ENCODE peak calls at places on chromosome 1, in eight cellular contexts. One of them, this sample, is unnamed.

GRCh38 chr1:54361342-54361741 is 44.9 kb downstream of the SSBP3 start:
- DNase-seq in ovary: peak
- DNase-seq in CD8-positive, alpha-beta T cell: no peak
- DNase-seq in psoas muscle: no peak
- DNase-seq in activated CD8-positive, alpha-beta T cell treated with anti-CD3 and anti-CD28 coated beads for 36 hours: no peak
- DNase-seq in PC-3: no peak
- DNase-seq in lower leg skin: no peak
- DNase-seq in adrenal gland: no peak
- DNase-seq in this sample: no peak

GRCh38 chr1:160018900-160019299 is 12.9 kb downstream of the PIGM start:
- DNase-seq in ovary: no peak
- DNase-seq in lower leg skin: no peak
- DNase-seq in adrenal gland: no peak
- DNase-seq in psoas muscle: no peak
- DNase-seq in PC-3: peak
- DNase-seq in activated CD8-positive, alpha-beta T cell treated with anti-CD3 and anti-CD28 coated beads for 36 hours: peak
- DNase-seq in CD8-positive, alpha-beta T cell: no peak
- DNase-seq in this sample: peak

GRCh38 chr1:179876289-179876715 is 1.3 kb downstream of the TOR1AIP2 start:
- DNase-seq in PC-3: peak
- DNase-seq in CD8-positive, alpha-beta T cell: no peak
- DNase-seq in activated CD8-positive, alpha-beta T cell treated with anti-CD3 and anti-CD28 coated beads for 36 hours: no peak
- DNase-seq in psoas muscle: no peak
- DNase-seq in ovary: no peak
- DNase-seq in adrenal gland: no peak
- DNase-seq in lower leg skin: no peak
- DNase-seq in this sample: no peak

GRCh38 chr1:30904191-30904961 is 4.2 kb downstream of the SDC3 start:
- DNase-seq in psoas muscle: no peak
- DNase-seq in lower leg skin: no peak
- DNase-seq in adrenal gland: no peak
- DNase-seq in activated CD8-positive, alpha-beta T cell treated with anti-CD3 and anti-CD28 coated beads for 36 hours: no peak
- DNase-seq in CD8-positive, alpha-beta T cell: no peak
- DNase-seq in ovary: no peak
- DNase-seq in PC-3: no peak
- DNase-seq in this sample: no peak

GRCh38 chr1:38050397-38051141 is 4.0 kb upstream of the POU3F1 start:
- DNase-seq in psoas muscle: no peak
- DNase-seq in ovary: no peak
- DNase-seq in lower leg skin: no peak
- DNase-seq in adrenal gland: no peak
- DNase-seq in CD8-positive, alpha-beta T cell: no peak
- DNase-seq in activated CD8-positive, alpha-beta T cell treated with anti-CD3 and anti-CD28 coated beads for 36 hours: no peak
- DNase-seq in PC-3: no peak
- DNase-seq in this sample: no peak

GRCh38 chr1:117181630-117182041 is 29.1 kb downstream of the VTCN1 start:
- DNase-seq in PC-3: no peak
- DNase-seq in activated CD8-positive, alpha-beta T cell treated with anti-CD3 and anti-CD28 coated beads for 36 hours: no peak
- DNase-seq in CD8-positive, alpha-beta T cell: no peak
- DNase-seq in psoas muscle: no peak
- DNase-seq in ovary: no peak
- DNase-seq in adrenal gland: no peak
- DNase-seq in lower leg skin: no peak
- DNase-seq in this sample: no peak

GRCh38 chr1:109516872-109517271 is 7.3 kb upstream of the AMIGO1 start:
- DNase-seq in CD8-positive, alpha-beta T cell: no peak
- DNase-seq in activated CD8-positive, alpha-beta T cell treated with anti-CD3 and anti-CD28 coated beads for 36 hours: no peak
- DNase-seq in adrenal gland: no peak
- DNase-seq in PC-3: no peak
- DNase-seq in lower leg skin: no peak
- DNase-seq in ovary: no peak
- DNase-seq in psoas muscle: no peak
- DNase-seq in this sample: no peak

GRCh38 chr1:206709772-206710456 is 25.2 kb downstream of the MAPKAPK2 start:
- DNase-seq in CD8-positive, alpha-beta T cell: no peak
- DNase-seq in lower leg skin: no peak
- DNase-seq in psoas muscle: no peak
- DNase-seq in adrenal gland: no peak
- DNase-seq in ovary: no peak
- DNase-seq in PC-3: peak
- DNase-seq in activated CD8-positive, alpha-beta T cell treated with anti-CD3 and anti-CD28 coated beads for 36 hours: no peak
- DNase-seq in this sample: no peak

GRCh38 chr1:93635614-93636543 is 45.8 kb downstream of the BCAR3 start:
- DNase-seq in CD8-positive, alpha-beta T cell: peak
- DNase-seq in lower leg skin: peak
- DNase-seq in ovary: no peak
- DNase-seq in activated CD8-positive, alpha-beta T cell treated with anti-CD3 and anti-CD28 coated beads for 36 hours: no peak
- DNase-seq in adrenal gland: no peak
- DNase-seq in psoas muscle: no peak
- DNase-seq in PC-3: no peak
- DNase-seq in this sample: peak

DNA sequence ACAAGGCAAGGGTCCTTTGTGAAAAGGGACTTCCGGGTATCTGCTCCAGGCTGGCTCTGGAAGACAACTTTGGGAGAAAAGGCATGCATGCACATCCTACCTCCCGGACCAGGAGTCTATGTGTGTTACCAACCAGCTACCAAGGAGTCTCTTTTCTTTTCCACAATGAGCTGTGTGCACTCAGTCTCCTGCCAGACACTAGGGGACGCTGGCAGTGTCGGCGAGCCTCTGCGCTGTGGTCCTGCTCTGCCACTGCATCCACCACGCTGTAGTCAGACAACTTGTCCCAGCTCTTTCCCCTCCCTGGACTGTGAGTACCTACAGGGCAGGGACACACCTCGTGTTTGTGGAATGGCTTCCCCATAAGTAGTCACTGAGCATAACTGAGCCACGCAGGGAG is 5.1 kb upstream of the SSR2 start:
- DNase-seq in PC-3: no peak
- DNase-seq in psoas muscle: no peak
- DNase-seq in CD8-positive, alpha-beta T cell: no peak
- DNase-seq in adrenal gland: no peak
- DNase-seq in activated CD8-positive, alpha-beta T cell treated with anti-CD3 and anti-CD28 coated beads for 36 hours: peak
- DNase-seq in lower leg skin: no peak
- DNase-seq in ovary: no peak
- DNase-seq in this sample: no peak
- TF ChIP-seq CTCF in PC-3: no peak
- TF ChIP-seq CTCF in psoas muscle: peak
- TF ChIP-seq CTCF in CD8-positive, alpha-beta T cell: peak
- TF ChIP-seq CTCF in adrenal gland: peak
- TF ChIP-seq CTCF in activated CD8-positive, alpha-beta T cell treated with anti-CD3 and anti-CD28 coated beads for 36 hours: peak
- TF ChIP-seq CTCF in lower leg skin: no peak
- TF ChIP-seq CTCF in ovary: no peak
- TF ChIP-seq CTCF in this sample: peak

GRCh38 chr1:3283849-3284248 is 170.6 kb upstream of the ARHGEF16 start:
- DNase-seq in CD8-positive, alpha-beta T cell: no peak
- DNase-seq in PC-3: peak
- DNase-seq in activated CD8-positive, alpha-beta T cell treated with anti-CD3 and anti-CD28 coated beads for 36 hours: peak
- DNase-seq in psoas muscle: no peak
- DNase-seq in adrenal gland: peak
- DNase-seq in lower leg skin: no peak
- DNase-seq in ovary: peak
- DNase-seq in this sample: no peak
- TF ChIP-seq CTCF in CD8-positive, alpha-beta T cell: no peak
- TF ChIP-seq CTCF in PC-3: peak
- TF ChIP-seq CTCF in activated CD8-positive, alpha-beta T cell treated with anti-CD3 and anti-CD28 coated beads for 36 hours: peak
- TF ChIP-seq CTCF in psoas muscle: peak
- TF ChIP-seq CTCF in adrenal gland: peak
- TF ChIP-seq CTCF in lower leg skin: no peak
- TF ChIP-seq CTCF in ovary: peak
- TF ChIP-seq CTCF in this sample: peak

GRCh38 chr1:230698130-230698529 is 15.8 kb downstream of the AGT start:
- DNase-seq in psoas muscle: no peak
- DNase-seq in activated CD8-positive, alpha-beta T cell treated with anti-CD3 and anti-CD28 coated beads for 36 hours: no peak
- DNase-seq in ovary: no peak
- DNase-seq in lower leg skin: no peak
- DNase-seq in CD8-positive, alpha-beta T cell: no peak
- DNase-seq in PC-3: no peak
- DNase-seq in adrenal gland: no peak
- DNase-seq in this sample: no peak
- TF ChIP-seq CTCF in psoas muscle: no peak
- TF ChIP-seq CTCF in activated CD8-positive, alpha-beta T cell treated with anti-CD3 and anti-CD28 coated beads for 36 hours: no peak
- TF ChIP-seq CTCF in ovary: no peak
- TF ChIP-seq CTCF in lower leg skin: no peak
- TF ChIP-seq CTCF in CD8-positive, alpha-beta T cell: no peak
- TF ChIP-seq CTCF in PC-3: peak
- TF ChIP-seq CTCF in adrenal gland: no peak
- TF ChIP-seq CTCF in this sample: no peak

GRCh38 chr1:237736372-237737029 is 154.2 kb downstream of the ZP4 start:
- DNase-seq in activated CD8-positive, alpha-beta T cell treated with anti-CD3 and anti-CD28 coated beads for 36 hours: no peak
- DNase-seq in PC-3: peak
- DNase-seq in ovary: no peak
- DNase-seq in lower leg skin: no peak
- DNase-seq in psoas muscle: no peak
- DNase-seq in CD8-positive, alpha-beta T cell: no peak
- DNase-seq in adrenal gland: no peak
- DNase-seq in this sample: no peak
- TF ChIP-seq CTCF in activated CD8-positive, alpha-beta T cell treated with anti-CD3 and anti-CD28 coated beads for 36 hours: no peak
- TF ChIP-seq CTCF in PC-3: peak
- TF ChIP-seq CTCF in ovary: no peak
- TF ChIP-seq CTCF in lower leg skin: no peak
- TF ChIP-seq CTCF in psoas muscle: no peak
- TF ChIP-seq CTCF in CD8-positive, alpha-beta T cell: no peak
- TF ChIP-seq CTCF in adrenal gland: no peak
- TF ChIP-seq CTCF in this sample: no peak

DNA sequence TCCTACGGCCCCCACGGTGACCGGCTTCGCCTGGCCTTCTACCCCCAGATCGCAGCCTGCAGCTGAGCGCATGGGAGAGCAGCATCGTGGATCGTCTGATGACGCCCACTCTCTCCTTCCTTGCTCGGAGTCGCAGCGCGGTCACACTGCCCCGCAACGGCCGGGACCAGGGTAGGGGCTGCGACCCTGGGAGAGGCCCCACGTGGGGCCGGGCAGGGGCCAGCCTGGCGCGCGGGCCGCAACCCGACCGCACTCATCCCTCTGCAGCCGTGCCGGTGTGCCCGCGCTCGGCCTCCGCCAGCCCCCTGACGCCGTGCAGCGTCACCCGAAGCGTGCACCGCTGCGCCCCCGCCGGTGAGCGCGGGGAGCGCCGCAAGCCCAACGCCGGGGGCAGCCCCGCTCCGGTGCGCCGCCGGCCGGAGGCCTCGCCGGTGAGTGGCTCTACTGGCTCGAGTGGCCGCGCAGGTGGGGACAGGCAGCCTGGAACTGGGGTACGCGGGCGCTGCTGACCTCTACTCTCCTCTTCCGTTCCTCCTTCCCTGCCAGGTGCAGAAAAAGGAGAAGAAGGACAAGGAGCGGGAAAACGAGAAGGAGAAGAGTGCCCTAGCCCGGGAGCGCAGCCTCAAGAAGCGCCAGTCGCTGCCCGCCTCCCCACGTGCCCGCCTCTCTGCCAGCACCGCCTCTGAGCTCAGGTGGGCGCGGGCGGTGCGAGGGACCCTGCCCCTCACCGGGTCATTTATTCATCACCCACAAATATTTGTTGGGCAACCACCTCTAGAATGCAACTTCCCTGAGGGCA is 20.4 kb downstream of the MAP7D1 start:
- DNase-seq in ovary: no peak
- DNase-seq in activated CD8-positive, alpha-beta T cell treated with anti-CD3 and anti-CD28 coated beads for 36 hours: no peak
- DNase-seq in PC-3: no peak
- DNase-seq in CD8-positive, alpha-beta T cell: no peak
- DNase-seq in psoas muscle: no peak
- DNase-seq in lower leg skin: no peak
- DNase-seq in adrenal gland: peak
- DNase-seq in this sample: no peak
- TF ChIP-seq CTCF in ovary: no peak
- TF ChIP-seq CTCF in activated CD8-positive, alpha-beta T cell treated with anti-CD3 and anti-CD28 coated beads for 36 hours: no peak
- TF ChIP-seq CTCF in PC-3: no peak
- TF ChIP-seq CTCF in CD8-positive, alpha-beta T cell: no peak
- TF ChIP-seq CTCF in psoas muscle: no peak
- TF ChIP-seq CTCF in lower leg skin: no peak
- TF ChIP-seq CTCF in adrenal gland: peak
- TF ChIP-seq CTCF in this sample: no peak

This sample was measured in osteocyte.